ENCODE peak calls at places on chromosomes 4 and X, in seven cellular contexts. B, W, X, R, G, O and M are unnamed samples.
A peak's percentile ranks its signal among the peaks of the same experiment; 100 is the strongest.

GRCh38 chr4:39319678-39320077 is 46.5 kb downstream of the RFC1 start:
- DNase-seq in B (no peak), W (no peak), X (no peak), R (peak; percentile 91), G (no peak), O (no peak), M (no peak)

GRCh38 chr4:152643153-152644035 is 36.4 kb downstream of the TMEM154 start:
- DNase-seq in B (no peak), W (no peak), X (no peak), R (no peak), G (peak; percentile 55), O (no peak), M (peak; percentile 0)

GRCh38 chr4:3041192-3042142 is 32.9 kb downstream of the HTT-AS start:
- DNase-seq in B (peak; percentile 67), W (peak; percentile 78), X (peak; percentile 55), R (peak; percentile 80), G (peak; percentile 38), O (peak; percentile 31), M (no peak)

GRCh38 chr4:130808492-130808891 is 1712.5 kb downstream of the C4orf33 start:
- DNase-seq in B (no peak), W (no peak), X (no peak), R (no peak), G (peak; percentile 61), O (no peak), M (no peak)

GRCh38 chr4:151287409-151287808 is 10.4 kb downstream of the PRSS48 start:
- DNase-seq in B (no peak), W (no peak), X (no peak), R (no peak), G (no peak), O (no peak), M (no peak)

GRCh38 chrX:21838937-21839333 is 482 bp upstream of the MBTPS2 start:
- DNase-seq in B (no peak), W (no peak), X (no peak), R (peak; percentile 55), G (peak; percentile 36), O (no peak), M (no peak)

GRCh38 chr4:8081171-8081570 is 77.4 kb downstream of the ABLIM2 start:
- DNase-seq in B (no peak), W (no peak), X (no peak), R (no peak), G (no peak), O (no peak), M (no peak)

GRCh38 chr4:3288571-3289094 is 4.2 kb upstream of the RGS12 start:
- DNase-seq in B (no peak), W (peak; percentile 56), X (no peak), R (no peak), G (no peak), O (no peak), M (no peak)

GRCh38 chr4:88533937-88534750 is 10.6 kb upstream of the PYURF start:
- DNase-seq in B (no peak), W (no peak), X (no peak), R (peak; percentile 98), G (no peak), O (no peak), M (no peak)

GRCh38 chr4:103423261-103423660 is 225.1 kb upstream of the CENPE start:
- DNase-seq in B (no peak), W (no peak), X (no peak), R (no peak), G (no peak), O (no peak), M (no peak)

GRCh38 chrX:29453333-29453732 is 762.0 kb upstream of the MAGEB2 start:
- DNase-seq in B (no peak), W (no peak), X (no peak), R (peak; percentile 43), G (no peak), O (no peak), M (no peak)

GRCh38 chrX:50081282-50081955 is 119.4 kb downstream of the AKAP4 start:
- DNase-seq in B (peak; percentile 29), W (no peak), X (peak; percentile 34), R (peak; percentile 10), G (no peak), O (no peak), M (no peak)

GRCh38 chrX:123846598-123847038 is 13.2 kb upstream of the XIAP start:
- DNase-seq in B (no peak), W (no peak), X (no peak), R (peak; percentile 66), G (no peak), O (no peak), M (no peak)

GRCh38 chr4:130985371-130985770 is 1889.4 kb downstream of the C4orf33 start:
- DNase-seq in B (no peak), W (no peak), X (no peak), R (no peak), G (no peak), O (no peak), M (no peak)

GRCh38 chr4:137266511-137266910 is 265.8 kb downstream of the PCDH18 start:
- DNase-seq in B (no peak), W (no peak), X (no peak), R (peak; percentile 22), G (no peak), O (no peak), M (no peak)

GRCh38 chr4:22435652-22436051 is 80.2 kb downstream of the ADGRA3 start:
- DNase-seq in B (no peak), W (no peak), X (no peak), R (no peak), G (no peak), O (no peak), M (no peak)

GRCh38 chrX:29434939-29435338 is 780.4 kb upstream of the MAGEB2 start:
- DNase-seq in B (no peak), W (no peak), X (no peak), R (no peak), G (no peak), O (no peak), M (no peak)

GRCh38 chr4:39855909-39856512 is 121.7 kb downstream of the PDS5A start:
- DNase-seq in B (no peak), W (no peak), X (no peak), R (peak; percentile 53), G (no peak), O (no peak), M (no peak)

DNA sequence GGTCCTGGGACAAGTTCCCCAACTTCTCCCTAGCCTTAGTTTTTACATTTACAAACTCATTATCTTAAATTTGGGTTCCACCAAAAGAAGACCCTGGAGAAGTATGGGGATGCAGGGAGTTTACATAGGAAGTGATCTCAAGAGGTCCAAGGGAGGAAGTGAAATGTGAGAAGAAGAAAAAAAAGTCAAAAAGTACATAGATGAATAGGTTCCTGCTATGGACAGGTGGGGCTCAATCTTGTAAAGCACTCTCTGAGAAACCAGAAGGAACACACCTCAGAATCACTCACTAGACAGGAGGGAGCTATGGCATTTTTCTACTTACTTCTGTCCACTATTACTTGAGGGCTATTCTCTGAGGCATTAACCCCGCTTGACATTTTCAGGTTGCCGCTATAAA is 56.6 kb downstream of the ARHGAP6 start:
- DNase-seq in B (no peak), W (no peak), X (no peak), R (no peak), G (no peak), O (no peak), M (no peak)
- H3K27me3 ChIP-seq in B (no peaks in the 10 kb centered on the region), W (no peaks in the 10 kb centered on the region), X (no peaks in the 10 kb centered on the region), R (no peaks in the 10 kb centered on the region), G (no peaks in the 10 kb centered on the region), O (no peaks in the 10 kb centered on the region), M (no peaks in the 10 kb centered on the region)

GRCh38 chr4:37469286-37469685 is 216.9 kb downstream of the RELL1 start:
- DNase-seq in B (no peak), W (no peak), X (no peak), R (no peak), G (no peak), O (no peak), M (no peak)

GRCh38 chr4:37470243-37470642 is 215.9 kb downstream of the RELL1 start:
- DNase-seq in B (no peak), W (no peak), X (no peak), R (no peak), G (no peak), O (no peak), M (no peak)

GRCh38 chr4:37467824-37468223 is 218.4 kb downstream of the RELL1 start:
- DNase-seq in B (no peak), W (no peak), X (no peak), R (no peak), G (no peak), O (no peak), M (no peak)

GRCh38 chr4:37464373-37464772 is 219.8 kb downstream of the NWD2 start:
- DNase-seq in B (no peak), W (no peak), X (no peak), R (no peak), G (no peak), O (no peak), M (no peak)

DNA sequence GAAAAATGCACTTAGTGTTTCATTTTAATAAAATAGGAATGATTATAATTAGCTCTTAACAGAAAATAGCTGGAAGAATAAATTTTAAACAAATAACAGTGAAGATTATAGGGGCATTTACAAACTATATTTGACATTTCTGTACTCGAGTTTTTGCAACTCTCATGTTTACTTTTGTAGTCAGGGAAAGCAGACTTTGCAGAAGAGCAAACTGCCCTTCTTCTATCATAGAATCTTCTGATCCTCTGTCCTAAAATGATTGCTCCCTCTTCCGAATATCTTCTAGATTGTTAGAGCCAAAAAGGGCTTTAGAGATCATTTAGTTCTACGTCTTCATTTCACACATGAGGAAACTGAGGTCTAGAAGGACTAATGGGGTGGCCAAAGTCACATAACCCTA is 219.0 kb downstream of the RELL1 start:
- DNase-seq in B (no peak), W (no peak), X (no peak), R (no peak), G (no peak), O (no peak), M (no peak)
- H3K4me1 ChIP-seq in B (no peaks in the 10 kb centered on the region), W (no peaks in the 10 kb centered on the region), X (no peaks in the 10 kb centered on the region), R (no peaks in the 10 kb centered on the region), G (no peaks in the 10 kb centered on the region), O (no peaks in the 10 kb centered on the region), M (no peaks in the 10 kb centered on the region)

DNA sequence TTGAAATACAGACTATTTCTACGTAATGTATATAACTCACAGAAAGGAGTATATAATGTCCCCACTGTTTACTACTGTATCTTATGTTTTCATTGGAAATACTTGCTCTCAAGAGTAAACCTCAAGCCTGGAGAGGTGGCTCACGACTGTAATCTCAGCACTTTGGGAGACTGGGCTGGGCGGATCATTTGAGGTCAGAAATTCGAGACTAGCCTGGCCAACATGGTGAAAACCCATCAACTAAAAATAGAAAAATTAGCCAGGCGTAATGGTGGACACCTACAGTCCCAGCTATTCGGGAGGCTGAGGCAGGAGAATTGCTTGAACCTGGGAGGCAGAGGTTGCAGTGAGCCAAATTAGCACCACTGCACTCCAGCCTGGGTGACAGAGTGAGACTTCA is 92.8 kb downstream of the COL25A1 start:
- DNase-seq in B (no peak), W (no peak), X (no peak), R (no peak), G (no peak), O (no peak), M (no peak)
- H3K27me3 ChIP-seq in B (no peaks in the 10 kb centered on the region), W (no peaks in the 10 kb centered on the region), X (no peaks in the 10 kb centered on the region), R (peaks cover 4% of the 10 kb centered on the region), G (no peaks in the 10 kb centered on the region), O (no peaks in the 10 kb centered on the region), M (no peaks in the 10 kb centered on the region)

DNA sequence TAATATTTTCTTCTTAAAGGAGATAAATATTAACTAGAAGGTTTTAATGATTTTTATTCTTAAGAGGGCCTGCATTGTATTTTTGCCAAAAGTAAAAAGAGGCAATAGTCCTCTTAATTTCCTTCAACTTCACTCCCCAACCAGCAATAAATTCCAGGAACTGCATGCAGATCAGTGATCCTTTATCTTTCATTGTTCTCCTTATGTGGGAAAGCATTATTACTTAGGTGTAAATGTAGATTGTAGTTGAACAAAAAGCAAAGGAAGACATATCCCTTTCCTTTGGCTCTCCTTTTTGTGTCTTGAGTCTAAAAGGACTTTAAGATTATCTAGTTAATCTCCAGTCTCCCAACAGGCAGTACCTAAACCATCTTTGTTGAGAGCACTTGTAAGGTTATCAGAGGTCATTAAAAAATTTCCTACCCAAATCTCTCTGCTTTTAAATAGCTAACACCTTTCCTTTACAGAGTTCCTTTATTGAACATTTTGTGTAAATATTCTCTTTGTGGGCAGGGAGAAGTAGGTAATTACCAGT is 55.3 kb downstream of the RAPGEF2 start:
- DNase-seq in B (no peak), W (no peak), X (no peak), R (no peak), G (no peak), O (no peak), M (no peak)
- H3K4me1 ChIP-seq in B (no peaks in the 10 kb centered on the region), W (peaks cover 17% of the 10 kb centered on the region), X (peaks cover 6% of the 10 kb centered on the region), R (no peaks in the 10 kb centered on the region), G (peaks cover 9% of the 10 kb centered on the region), O (no peaks in the 10 kb centered on the region), M (no peaks in the 10 kb centered on the region)